ENCODE peak calls at places on chromosome 1, in ten cellular contexts. I is epithelial cell of proximal tubule, C is fibroblast of mammary gland, A is right lobe of liver, P is cardiac fibroblast, E is astrocyte of the spinal cord, J is AG04450, R is tibial nerve, G is foreskin fibroblast, S is fibroblast of lung. B is an unnamed sample.
A peak's percentile ranks its signal among the peaks of the same experiment; 100 is the strongest.

GRCh38 chr1:162370721-162371120 is 5.9 kb downstream of the SPATA46 start:
- DNase-seq in G (no peak), S (no peak), J (no peak), I (no peak), C (no peak), E (no peak), R (no peak), P (no peak), A (no peak), B (no peak)

GRCh38 chr1:162632234-162632666 is at the start of gene DDR2:
- DNase-seq in C (peak; percentile 98), I (no peak), E (peak; percentile 94), G (peak; percentile 96), R (peak; percentile 92), A (no peak), J (peak; percentile 91), P (peak; percentile 92), S (peak; percentile 99), B (peak; percentile 89)

GRCh38 chr1:22257286-22258275 is 114.7 kb upstream of the WNT4 start:
- DNase-seq in G (no peak), J (no peak), S (peak; percentile 5), I (no peak), A (no peak), P (no peak), E (no peak), C (no peak), R (no peak), B (no peak)

GRCh38 chr1:56585985-56586384 is 6.6 kb upstream of the PLPP3 start:
- DNase-seq in P (no peak), E (no peak), G (no peak), R (no peak), I (no peak), A (no peak), J (no peak), S (no peak), C (peak; percentile 44), B (no peak)

GRCh38 chr1:185401019-185401418 is 84.0 kb upstream of the IVNS1ABP start:
- DNase-seq in S (no peak), P (peak; percentile 49), C (no peak), R (no peak), E (peak; percentile 92), G (no peak), J (no peak), A (no peak), I (no peak), B (no peak)

GRCh38 chr1:90835172-90835660 is 118.1 kb upstream of the BARHL2 start:
- DNase-seq in P (no peak), E (peak; percentile 3), J (no peak), S (no peak), A (no peak), R (no peak), G (no peak), C (no peak), I (no peak), B (no peak)

GRCh38 chr1:148389027-148389339 is 94.1 kb downstream of the PPIAL4G start:
- DNase-seq in G (no peak), R (no peak), A (no peak), J (no peak), E (no peak), I (no peak), P (no peak), S (no peak), C (no peak), B (no peak)

GRCh38 chr1:94686882-94687281 is 133.3 kb upstream of the SLC44A3 start:
- DNase-seq in P (no peak), A (peak; percentile 81), C (no peak), J (no peak), R (peak; percentile 41), E (no peak), I (no peak), G (no peak), S (no peak), B (no peak)

GRCh38 chr1:200292699-200293098 is 117.1 kb downstream of the ZNF281 start:
- DNase-seq in R (no peak), C (no peak), J (no peak), G (no peak), I (no peak), S (no peak), P (no peak), A (no peak), E (no peak), B (no peak)

GRCh38 chr1:115437146-115437639 is 99.1 kb upstream of the NGF start:
- DNase-seq in J (no peak), E (no peak), I (no peak), G (no peak), A (no peak), S (no peak), R (no peak), C (no peak), P (no peak), B (no peak)

GRCh38 chr1:19385869-19386591 is 73.9 kb downstream of the SLC66A1 start:
- DNase-seq in A (peak; percentile 66), G (peak; percentile 61), E (peak; percentile 73), C (peak; percentile 67), J (no peak), P (peak; percentile 73), R (peak; percentile 72), I (no peak), S (peak; percentile 70), B (peak; percentile 36)

GRCh38 chr1:23177438-23178380 is 9.1 kb upstream of the LUZP1 start:
- DNase-seq in J (no peak), P (peak; percentile 78), R (no peak), S (peak; percentile 70), E (peak; percentile 80), C (peak; percentile 62), I (no peak), A (peak; percentile 77), G (peak; percentile 64), B (no peak)

GRCh38 chr1:53508056-53508990 is 49.1 kb downstream of the DMRTB1 start:
- DNase-seq in S (no peak), E (no peak), J (no peak), A (no peak), C (no peak), I (no peak), P (no peak), G (no peak), R (no peak), B (no peak)

GRCh38 chr1:187070076-187070475 is 241.3 kb downstream of the PLA2G4A start:
- DNase-seq in I (no peak), J (no peak), A (no peak), E (peak; percentile 16), R (no peak), S (no peak), P (peak; percentile 6), G (no peak), C (peak; percentile 30), B (no peak)

GRCh38 chr1:234089396-234089795 is 184.9 kb downstream of the SLC35F3 start:
- DNase-seq in R (no peak), E (no peak), G (no peak), P (no peak), I (no peak), A (no peak), S (no peak), C (no peak), J (no peak), B (no peak)

GRCh38 chr1:214537872-214538473 is 13.4 kb downstream of the PTPN14 start:
- DNase-seq in I (no peak), A (no peak), E (no peak), R (no peak), J (no peak), S (no peak), G (no peak), P (no peak), C (no peak), B (no peak)

GRCh38 chr1:201254625-201255469 is 28.5 kb upstream of the PKP1 start:
- DNase-seq in R (peak; percentile 61), P (peak; percentile 43), G (no peak), C (peak; percentile 29), S (peak; percentile 28), E (no peak), I (no peak), J (no peak), A (no peak), B (no peak)

GRCh38 chr1:107648071-107648470 is 316.9 kb downstream of the VAV3 start:
- DNase-seq in A (no peak), R (no peak), G (peak; percentile 71), S (peak; percentile 63), I (no peak), C (peak; percentile 90), J (no peak), P (peak; percentile 67), E (peak; percentile 79), B (peak; percentile 64)

GRCh38 chr1:241640867-241641542 is 836 bp upstream of the CHML start:
- DNase-seq in R (no peak), A (no peak), J (no peak), E (no peak), S (no peak), P (peak; percentile 40), C (no peak), I (no peak), G (no peak), B (no peak)

DNA sequence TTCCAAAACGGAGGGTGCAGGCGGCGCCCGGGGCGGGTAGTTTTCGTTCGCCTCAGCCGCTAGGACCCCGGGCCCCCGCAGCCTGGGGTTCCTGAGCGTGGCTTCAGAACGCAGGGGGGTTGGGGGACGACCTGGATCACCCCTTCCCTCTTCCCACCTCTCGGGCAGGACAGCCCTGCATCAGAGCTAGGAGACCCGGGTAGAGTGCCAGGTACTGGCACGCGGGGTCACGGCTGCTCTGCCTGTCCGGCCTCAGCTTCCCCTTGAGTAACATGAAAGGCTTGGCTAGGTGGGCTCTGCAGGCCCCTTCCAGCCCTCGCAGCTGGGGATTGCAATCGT is 484 bp downstream of the DFFB start:
- DNase-seq in S (no peak), A (no peak), I (no peak), G (no peak), R (no peak), P (no peak), J (no peak), E (no peak), C (no peak), B (no peak)
- H3K4me3 ChIP-seq in S (peak overlapping the region; percentile 92), A (peak overlapping the region; percentile 60), I (peak overlapping the region; percentile 98), G (peak overlapping the region; percentile 95), R (peak overlapping the region; percentile 66), P (peak overlapping the region; percentile 93), J (peak overlapping the region; percentile 98), E (peak overlapping the region; percentile 86), C (peak overlapping the region; percentile 92), B (peak overlapping the region; percentile 92)

GRCh38 chr1:231385118-231385748 is 36.9 kb downstream of the EGLN1 start:
- DNase-seq in S (no peak), I (no peak), R (no peak), A (no peak), E (no peak), P (no peak), G (no peak), C (no peak), J (no peak), B (no peak)
- H3K4me3 ChIP-seq in S (no peak overlapping the region), I (no peak overlapping the region), R (no peak overlapping the region), A (no peak overlapping the region), E (no peak overlapping the region), P (no peak overlapping the region), G (no peak overlapping the region), C (no peak overlapping the region), J (no peak overlapping the region), B (no peak overlapping the region)

GRCh38 chr1:167246971-167247370 is 26.3 kb downstream of the POU2F1 start:
- DNase-seq in R (no peak), G (no peak), S (no peak), A (no peak), E (no peak), I (no peak), P (no peak), J (no peak), C (no peak), B (no peak)
- H3K4me3 ChIP-seq in R (no peak overlapping the region), G (no peak overlapping the region), S (no peak overlapping the region), A (no peak overlapping the region), E (no peak overlapping the region), I (no peak overlapping the region), P (no peak overlapping the region), J (no peak overlapping the region), C (no peak overlapping the region), B (no peak overlapping the region)

GRCh38 chr1:28579374-28579773 is 12.7 kb upstream of the RAB42 start:
- DNase-seq in R (no peak), C (peak; percentile 19), P (no peak), I (no peak), S (no peak), J (no peak), G (no peak), E (no peak), A (no peak), B (no peak)
- H3K4me3 ChIP-seq in R (no peak overlapping the region), C (peak overlapping the region; percentile 99), P (peak overlapping the region; percentile 94), I (peak overlapping the region; percentile 97), S (peak overlapping the region; percentile 91), J (peak overlapping the region; percentile 21), G (peak overlapping the region; percentile 74), E (peak overlapping the region; percentile 88), A (no peak overlapping the region), B (no peak overlapping the region)